ENCODE peak calls at places on chromosome 1, in ten cellular contexts. H is heart left ventricle; I is adrenal gland; M is cardiac muscle cell; F is GM10248; O is fibroblast of lung; L is testis; E is CD4-positive, alpha-beta T cell; V is tibial artery; Y is BJ. U is an unnamed sample.

GRCh38 chr1:91651671-91652071 is 151.0 kb downstream of the CDC7 start:
- DNase-seq in H (peak), I (peak), M (no peak), F (no peak), O (peak), L (peak), E (no peak), V (peak), Y (peak), U (no peak)

GRCh38 chr1:52668711-52669110 is 29.4 kb downstream of the COA7 start:
- DNase-seq in H (no peak), I (peak), M (no peak), F (no peak), O (peak), L (no peak), E (no peak), V (no peak), Y (no peak), U (no peak)

GRCh38 chr1:41404308-41404755 is 43.1 kb downstream of the FOXO6 start:
- DNase-seq in H (no peak), I (no peak), M (peak), F (no peak), O (peak), L (no peak), E (peak), V (no peak), Y (no peak), U (no peak)

GRCh38 chr1:66197785-66198184 is 336.2 kb upstream of the SGIP1 start:
- DNase-seq in H (no peak), I (no peak), M (no peak), F (no peak), O (peak), L (no peak), E (no peak), V (no peak), Y (no peak), U (no peak)

GRCh38 chr1:205669341-205670142 is 10.8 kb downstream of the SLC45A3 start:
- DNase-seq in H (no peak), I (no peak), M (no peak), F (peak), O (no peak), L (no peak), E (no peak), V (no peak), Y (no peak), U (no peak)

GRCh38 chr1:110337704-110338199 is 1.4 kb upstream of the RBM15 start:
- DNase-seq in H (peak), I (peak), M (peak), F (peak), O (no peak), L (peak), E (peak), V (peak), Y (no peak), U (peak)

GRCh38 chr1:37574834-37575479 is 18.2 kb downstream of the DNALI1 start:
- DNase-seq in H (no peak), I (no peak), M (no peak), F (no peak), O (peak), L (no peak), E (no peak), V (no peak), Y (peak), U (no peak)

GRCh38 chr1:113769599-113769970 is 10.3 kb upstream of the PHTF1 start:
- DNase-seq in H (no peak), I (no peak), M (no peak), F (no peak), O (no peak), L (no peak), E (no peak), V (no peak), Y (no peak), U (no peak)

GRCh38 chr1:166975361-166976129 is at the start of gene ILDR2:
- DNase-seq in H (peak), I (peak), M (peak), F (peak), O (peak), L (peak), E (peak), V (peak), Y (no peak), U (peak)

GRCh38 chr1:115557715-115558114 is 84.1 kb upstream of the VANGL1 start:
- DNase-seq in H (no peak), I (no peak), M (no peak), F (no peak), O (no peak), L (no peak), E (no peak), V (no peak), Y (no peak), U (no peak)

GRCh38 chr1:46136711-46137110 is 4.3 kb upstream of the PIK3R3 start:
- DNase-seq in H (no peak), I (no peak), M (no peak), F (no peak), O (no peak), L (no peak), E (no peak), V (no peak), Y (no peak), U (no peak)

GRCh38 chr1:244599937-244600350 is 53.0 kb upstream of the DESI2 start:
- DNase-seq in H (no peak), I (peak), M (no peak), F (peak), O (peak), L (no peak), E (peak), V (peak), Y (peak), U (no peak)

GRCh38 chr1:35324486-35324885 is 56.0 kb downstream of the ZMYM4 start:
- DNase-seq in H (no peak), I (no peak), M (no peak), F (no peak), O (peak), L (no peak), E (no peak), V (no peak), Y (no peak), U (no peak)

GRCh38 chr1:154493276-154493675 is 8.7 kb upstream of the TDRD10 start:
- DNase-seq in H (peak), I (peak), M (no peak), F (no peak), O (no peak), L (peak), E (no peak), V (peak), Y (no peak), U (no peak)

GRCh38 chr1:185973645-185974044 is 239.5 kb downstream of the HMCN1 start:
- DNase-seq in H (no peak), I (no peak), M (no peak), F (no peak), O (peak), L (no peak), E (no peak), V (no peak), Y (peak), U (no peak)

GRCh38 chr1:156368889-156369684 is at the start of gene RHBG:
- DNase-seq in H (peak), I (peak), M (peak), F (no peak), O (peak), L (peak), E (peak), V (no peak), Y (no peak), U (peak)

GRCh38 chr1:212211371-212211770 is 73.8 kb upstream of the PPP2R5A start:
- DNase-seq in H (no peak), I (no peak), M (no peak), F (no peak), O (no peak), L (no peak), E (no peak), V (no peak), Y (no peak), U (no peak)

GRCh38 chr1:195804547-195804946 is 803.7 kb downstream of the KCNT2 start:
- DNase-seq in H (no peak), I (no peak), M (no peak), F (no peak), O (no peak), L (no peak), E (no peak), V (no peak), Y (no peak), U (no peak)

GRCh38 chr1:247324204-247324787 is 7.4 kb downstream of the ZNF496 start:
- DNase-seq in H (no peak), I (no peak), M (no peak), F (no peak), O (no peak), L (no peak), E (no peak), V (no peak), Y (no peak), U (no peak)

GRCh38 chr1:87120779-87121178 is 206.3 kb downstream of the HS2ST1 start:
- DNase-seq in H (no peak), I (no peak), M (no peak), F (no peak), O (no peak), L (no peak), E (no peak), V (no peak), Y (no peak), U (no peak)
- TF ChIP-seq CTCF in H (no peak), I (no peak), M (peak), F (peak), O (peak), L (no peak), E (no peak), V (no peak), Y (peak), U (peak)

GRCh38 chr1:32917521-32917920 is 16.3 kb upstream of the TMEM54 start:
- DNase-seq in H (no peak), I (no peak), M (no peak), F (no peak), O (no peak), L (no peak), E (no peak), V (no peak), Y (no peak), U (no peak)
- TF ChIP-seq CTCF in H (no peak), I (no peak), M (no peak), F (no peak), O (no peak), L (no peak), E (no peak), V (no peak), Y (no peak), U (no peak)

GRCh38 chr1:2537785-2538115 is 7.7 kb upstream of the HES5 start:
- DNase-seq in H (no peak), I (no peak), M (no peak), F (no peak), O (no peak), L (no peak), E (no peak), V (no peak), Y (no peak), U (no peak)

GRCh38 chr1:2538376-2538775 is 8.3 kb upstream of the HES5 start:
- DNase-seq in H (no peak), I (no peak), M (no peak), F (no peak), O (no peak), L (no peak), E (no peak), V (no peak), Y (no peak), U (no peak)

GRCh38 chr1:2540816-2541492 is 10.9 kb upstream of the HES5 start:
- DNase-seq in H (peak), I (no peak), M (peak), F (no peak), O (no peak), L (no peak), E (no peak), V (no peak), Y (no peak), U (no peak)

GRCh38 chr1:2538872-2539271 is 8.8 kb upstream of the HES5 start:
- DNase-seq in H (no peak), I (no peak), M (no peak), F (no peak), O (no peak), L (no peak), E (no peak), V (no peak), Y (no peak), U (no peak)

GRCh38 chr1:2539312-2539907 is 9.3 kb upstream of the HES5 start:
- DNase-seq in H (no peak), I (no peak), M (no peak), F (no peak), O (no peak), L (no peak), E (no peak), V (no peak), Y (no peak), U (no peak)
- TF ChIP-seq CTCF in H (no peak), I (no peak), M (no peak), F (peak), O (peak), L (no peak), E (peak), V (no peak), Y (peak), U (peak)

GRCh38 chr1:169696273-169697100 is 14.9 kb downstream of the SELL start:
- DNase-seq in H (no peak), I (no peak), M (no peak), F (no peak), O (no peak), L (no peak), E (no peak), V (no peak), Y (no peak), U (no peak)

GRCh38 chr1:169697769-169698168 is 13.7 kb downstream of the SELL start:
- DNase-seq in H (no peak), I (no peak), M (no peak), F (no peak), O (no peak), L (no peak), E (no peak), V (no peak), Y (no peak), U (no peak)

GRCh38 chr1:169701261-169701802 is 10.1 kb downstream of the SELL start:
- DNase-seq in H (no peak), I (no peak), M (no peak), F (no peak), O (no peak), L (no peak), E (no peak), V (no peak), Y (no peak), U (no peak)

GRCh38 chr1:169698976-169699375 is 12.4 kb downstream of the SELL start:
- DNase-seq in H (no peak), I (no peak), M (no peak), F (no peak), O (no peak), L (no peak), E (no peak), V (no peak), Y (no peak), U (no peak)

DNA sequence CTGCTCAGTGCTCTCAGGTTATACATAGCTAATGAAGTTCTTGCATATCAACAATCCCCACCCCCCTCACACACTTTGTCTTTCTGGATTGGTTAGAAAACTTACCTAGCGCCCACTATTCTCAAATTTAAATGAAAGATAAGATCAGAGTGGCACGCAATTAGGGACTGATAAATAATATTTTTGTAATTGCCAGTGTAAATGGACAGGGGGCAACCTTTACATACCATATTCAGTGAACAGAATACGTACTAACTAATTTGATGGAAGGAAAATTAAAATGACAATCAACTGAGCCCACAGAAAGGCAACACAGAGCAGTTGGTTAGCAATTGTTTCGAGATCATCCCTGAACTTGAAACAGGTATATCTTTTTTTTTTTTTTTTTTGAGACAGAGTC is 11.7 kb downstream of the SELL start:
- DNase-seq in H (no peak), I (no peak), M (no peak), F (no peak), O (no peak), L (no peak), E (no peak), V (no peak), Y (no peak), U (no peak)
- TF ChIP-seq CTCF in H (no peak), I (no peak), M (no peak), F (no peak), O (no peak), L (no peak), E (no peak), V (no peak), Y (no peak), U (no peak)

GRCh38 chr1:59015708-59016107 is 231.9 kb upstream of the JUN start:
- DNase-seq in H (no peak), I (no peak), M (no peak), F (no peak), O (peak), L (no peak), E (no peak), V (no peak), Y (peak), U (no peak)

GRCh38 chr1:59014827-59015226 is 231.0 kb upstream of the JUN start:
- DNase-seq in H (no peak), I (no peak), M (no peak), F (no peak), O (no peak), L (no peak), E (no peak), V (no peak), Y (no peak), U (no peak)

GRCh38 chr1:59017501-59018231 is 233.8 kb upstream of the JUN start:
- DNase-seq in H (no peak), I (no peak), M (no peak), F (no peak), O (peak), L (no peak), E (no peak), V (no peak), Y (no peak), U (no peak)

GRCh38 chr1:59018446-59018845 is 234.6 kb upstream of the JUN start:
- DNase-seq in H (no peak), I (no peak), M (no peak), F (no peak), O (no peak), L (no peak), E (no peak), V (no peak), Y (no peak), U (no peak)

DNA sequence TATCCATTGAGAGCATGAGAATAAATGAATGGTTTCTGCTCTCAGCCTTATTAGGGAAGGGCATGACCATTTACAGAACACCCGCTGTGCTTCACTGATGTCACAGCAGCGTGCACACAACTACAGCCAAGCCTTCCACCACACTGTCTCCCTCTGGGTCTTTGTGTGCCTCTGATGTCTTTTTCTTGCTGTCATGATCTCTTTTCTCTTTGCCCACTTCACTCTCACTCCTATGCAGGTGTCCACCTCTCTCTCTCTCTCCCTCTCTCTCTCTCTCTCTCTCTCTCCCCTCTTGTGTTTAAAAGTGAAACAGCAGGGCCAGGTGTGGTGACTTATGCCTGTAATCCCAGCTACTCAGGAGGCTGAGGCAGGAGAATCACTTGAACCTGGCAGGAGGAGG is 232.5 kb upstream of the JUN start:
- DNase-seq in H (no peak), I (no peak), M (no peak), F (no peak), O (no peak), L (no peak), E (no peak), V (no peak), Y (no peak), U (no peak)
- TF ChIP-seq CTCF in H (no peak), I (no peak), M (no peak), F (no peak), O (no peak), L (no peak), E (no peak), V (no peak), Y (no peak), U (no peak)

GRCh38 chr1:202848191-202848542 is 37.4 kb downstream of the PCAT6 start:
- DNase-seq in H (no peak), I (no peak), M (no peak), F (peak), O (peak), L (no peak), E (no peak), V (no peak), Y (no peak), U (no peak)

GRCh38 chr1:202856034-202856433 is 32.9 kb downstream of the RABIF start:
- DNase-seq in H (no peak), I (no peak), M (no peak), F (no peak), O (no peak), L (no peak), E (no peak), V (no peak), Y (no peak), U (no peak)

GRCh38 chr1:202854787-202855186 is 34.2 kb downstream of the RABIF start:
- DNase-seq in H (no peak), I (no peak), M (no peak), F (no peak), O (no peak), L (peak), E (no peak), V (no peak), Y (no peak), U (no peak)

GRCh38 chr1:202850593-202851362 is 38.2 kb downstream of the RABIF start:
- DNase-seq in H (no peak), I (no peak), M (no peak), F (no peak), O (no peak), L (peak), E (no peak), V (peak), Y (no peak), U (no peak)

GRCh38 chr1:202852163-202852904 is 36.6 kb downstream of the RABIF start:
- DNase-seq in H (no peak), I (peak), M (peak), F (peak), O (peak), L (peak), E (peak), V (no peak), Y (no peak), U (no peak)
- TF ChIP-seq CTCF in H (peak), I (peak), M (peak), F (peak), O (peak), L (peak), E (no peak), V (no peak), Y (peak), U (peak)

GRCh38 chr1:67281246-67281645 is 26.4 kb upstream of the IL12RB2 start:
- DNase-seq in H (no peak), I (no peak), M (no peak), F (no peak), O (no peak), L (no peak), E (no peak), V (no peak), Y (no peak), U (no peak)

GRCh38 chr1:67274623-67275325 is 32.9 kb upstream of the IL12RB2 start:
- DNase-seq in H (no peak), I (no peak), M (no peak), F (peak), O (no peak), L (no peak), E (no peak), V (no peak), Y (no peak), U (no peak)

GRCh38 chr1:67285780-67286488 is 21.7 kb upstream of the IL12RB2 start:
- DNase-seq in H (no peak), I (no peak), M (no peak), F (peak), O (peak), L (no peak), E (no peak), V (no peak), Y (no peak), U (no peak)

GRCh38 chr1:67280696-67281095 is 27.0 kb upstream of the IL12RB2 start:
- DNase-seq in H (no peak), I (no peak), M (no peak), F (no peak), O (no peak), L (no peak), E (no peak), V (no peak), Y (no peak), U (no peak)
- TF ChIP-seq CTCF in H (no peak), I (no peak), M (no peak), F (no peak), O (no peak), L (no peak), E (no peak), V (no peak), Y (no peak), U (no peak)

U was measured in progenitor cell of endocrine pancreas.